ENCODE peak calls at places on chromosomes 1 and 21, in seven cellular contexts. One of them, this sample, is unnamed.

GRCh38 chr1:212611000-212611636 is 2.6 kb downstream of the ATF3 start:
- DNase-seq in activated CD4-positive, alpha-beta T cell treated with anti-CD3 and anti-CD28 coated beads for 1 hour: no peak
- DNase-seq in GM04504: no peak
- DNase-seq in MM.1S: no peak
- DNase-seq in left cardiac atrium: no peak
- DNase-seq in psoas muscle: no peak
- DNase-seq in RCC 7860: no peak
- DNase-seq in this sample: no peak

GRCh38 chr1:24643362-24644346 is 552 bp downstream of the SRRM1 start:
- DNase-seq in RCC 7860: no peak
- DNase-seq in GM04504: no peak
- DNase-seq in MM.1S: peak
- DNase-seq in activated CD4-positive, alpha-beta T cell treated with anti-CD3 and anti-CD28 coated beads for 1 hour: no peak
- DNase-seq in psoas muscle: no peak
- DNase-seq in left cardiac atrium: no peak
- DNase-seq in this sample: peak

GRCh38 chr1:107529511-107530149 is 388.8 kb downstream of the NTNG1 start:
- DNase-seq in RCC 7860: peak
- DNase-seq in GM04504: peak
- DNase-seq in psoas muscle: no peak
- DNase-seq in activated CD4-positive, alpha-beta T cell treated with anti-CD3 and anti-CD28 coated beads for 1 hour: no peak
- DNase-seq in MM.1S: peak
- DNase-seq in left cardiac atrium: no peak
- DNase-seq in this sample: peak

GRCh38 chr21:24045775-24046215 is 1561.5 kb downstream of the MRPL39 start:
- DNase-seq in MM.1S: peak
- DNase-seq in psoas muscle: peak
- DNase-seq in activated CD4-positive, alpha-beta T cell treated with anti-CD3 and anti-CD28 coated beads for 1 hour: no peak
- DNase-seq in GM04504: no peak
- DNase-seq in left cardiac atrium: peak
- DNase-seq in RCC 7860: peak
- DNase-seq in this sample: peak

GRCh38 chr1:31460027-31460426 is 47.0 kb downstream of the SERINC2 start:
- DNase-seq in left cardiac atrium: no peak
- DNase-seq in RCC 7860: no peak
- DNase-seq in MM.1S: no peak
- DNase-seq in GM04504: no peak
- DNase-seq in activated CD4-positive, alpha-beta T cell treated with anti-CD3 and anti-CD28 coated beads for 1 hour: no peak
- DNase-seq in psoas muscle: no peak
- DNase-seq in this sample: peak

GRCh38 chr1:939511-940107 is 15.9 kb downstream of the SAMD11 start:
- DNase-seq in activated CD4-positive, alpha-beta T cell treated with anti-CD3 and anti-CD28 coated beads for 1 hour: no peak
- DNase-seq in GM04504: no peak
- DNase-seq in RCC 7860: peak
- DNase-seq in psoas muscle: no peak
- DNase-seq in MM.1S: no peak
- DNase-seq in left cardiac atrium: no peak
- DNase-seq in this sample: no peak

GRCh38 chr1:198107041-198107440 is 49.8 kb upstream of the NEK7 start:
- DNase-seq in left cardiac atrium: no peak
- DNase-seq in MM.1S: no peak
- DNase-seq in activated CD4-positive, alpha-beta T cell treated with anti-CD3 and anti-CD28 coated beads for 1 hour: no peak
- DNase-seq in RCC 7860: peak
- DNase-seq in GM04504: no peak
- DNase-seq in psoas muscle: no peak
- DNase-seq in this sample: peak

GRCh38 chr1:46043491-46044017 is 88.9 kb downstream of the PIK3R3 start:
- DNase-seq in RCC 7860: no peak
- DNase-seq in left cardiac atrium: no peak
- DNase-seq in GM04504: no peak
- DNase-seq in psoas muscle: no peak
- DNase-seq in activated CD4-positive, alpha-beta T cell treated with anti-CD3 and anti-CD28 coated beads for 1 hour: no peak
- DNase-seq in MM.1S: peak
- DNase-seq in this sample: no peak

GRCh38 chr1:223319373-223319772 is 44.6 kb downstream of the SUSD4 start:
- DNase-seq in left cardiac atrium: no peak
- DNase-seq in MM.1S: no peak
- DNase-seq in psoas muscle: no peak
- DNase-seq in activated CD4-positive, alpha-beta T cell treated with anti-CD3 and anti-CD28 coated beads for 1 hour: no peak
- DNase-seq in RCC 7860: no peak
- DNase-seq in GM04504: no peak
- DNase-seq in this sample: no peak

GRCh38 chr1:231106347-231106746 is 55.5 kb upstream of the TRIM67 start:
- DNase-seq in activated CD4-positive, alpha-beta T cell treated with anti-CD3 and anti-CD28 coated beads for 1 hour: no peak
- DNase-seq in psoas muscle: no peak
- DNase-seq in MM.1S: no peak
- DNase-seq in left cardiac atrium: no peak
- DNase-seq in RCC 7860: peak
- DNase-seq in GM04504: peak
- DNase-seq in this sample: peak

GRCh38 chr1:54709547-54710292 is 5.9 kb upstream of the TTC4 start:
- DNase-seq in RCC 7860: no peak
- DNase-seq in activated CD4-positive, alpha-beta T cell treated with anti-CD3 and anti-CD28 coated beads for 1 hour: no peak
- DNase-seq in GM04504: no peak
- DNase-seq in left cardiac atrium: no peak
- DNase-seq in psoas muscle: no peak
- DNase-seq in MM.1S: no peak
- DNase-seq in this sample: no peak

GRCh38 chr21:22791986-22792560 is 1793.9 kb downstream of the NCAM2 start:
- DNase-seq in psoas muscle: no peak
- DNase-seq in GM04504: peak
- DNase-seq in activated CD4-positive, alpha-beta T cell treated with anti-CD3 and anti-CD28 coated beads for 1 hour: no peak
- DNase-seq in left cardiac atrium: no peak
- DNase-seq in MM.1S: peak
- DNase-seq in RCC 7860: no peak
- DNase-seq in this sample: peak

GRCh38 chr1:214632091-214632490 is 29.1 kb downstream of the CENPF start:
- DNase-seq in MM.1S: peak
- DNase-seq in activated CD4-positive, alpha-beta T cell treated with anti-CD3 and anti-CD28 coated beads for 1 hour: no peak
- DNase-seq in psoas muscle: no peak
- DNase-seq in left cardiac atrium: no peak
- DNase-seq in RCC 7860: no peak
- DNase-seq in GM04504: no peak
- DNase-seq in this sample: no peak

GRCh38 chr1:42957880-42958487 is 684 bp downstream of the SLC2A1 start:
- DNase-seq in RCC 7860: no peak
- DNase-seq in MM.1S: peak
- DNase-seq in left cardiac atrium: peak
- DNase-seq in GM04504: no peak
- DNase-seq in activated CD4-positive, alpha-beta T cell treated with anti-CD3 and anti-CD28 coated beads for 1 hour: peak
- DNase-seq in psoas muscle: peak
- DNase-seq in this sample: no peak

GRCh38 chr1:201456499-201457309 is 12.3 kb downstream of the PHLDA3 start:
- DNase-seq in GM04504: peak
- DNase-seq in MM.1S: no peak
- DNase-seq in left cardiac atrium: peak
- DNase-seq in psoas muscle: peak
- DNase-seq in RCC 7860: peak
- DNase-seq in activated CD4-positive, alpha-beta T cell treated with anti-CD3 and anti-CD28 coated beads for 1 hour: no peak
- DNase-seq in this sample: peak

GRCh38 chr1:23682946-23683345 is 8.7 kb upstream of the RPL11 start:
- DNase-seq in MM.1S: no peak
- DNase-seq in psoas muscle: no peak
- DNase-seq in GM04504: no peak
- DNase-seq in RCC 7860: no peak
- DNase-seq in activated CD4-positive, alpha-beta T cell treated with anti-CD3 and anti-CD28 coated beads for 1 hour: no peak
- DNase-seq in left cardiac atrium: no peak
- DNase-seq in this sample: no peak

GRCh38 chr1:53410100-53410541 is 49.1 kb upstream of the DMRTB1 start:
- DNase-seq in MM.1S: no peak
- DNase-seq in activated CD4-positive, alpha-beta T cell treated with anti-CD3 and anti-CD28 coated beads for 1 hour: no peak
- DNase-seq in left cardiac atrium: no peak
- DNase-seq in psoas muscle: no peak
- DNase-seq in RCC 7860: peak
- DNase-seq in GM04504: no peak
- DNase-seq in this sample: peak

GRCh38 chr1:87586501-87586900 is 257.8 kb downstream of the LMO4 start:
- DNase-seq in psoas muscle: no peak
- DNase-seq in MM.1S: no peak
- DNase-seq in left cardiac atrium: no peak
- DNase-seq in activated CD4-positive, alpha-beta T cell treated with anti-CD3 and anti-CD28 coated beads for 1 hour: no peak
- DNase-seq in RCC 7860: no peak
- DNase-seq in GM04504: no peak
- DNase-seq in this sample: no peak

GRCh38 chr1:12258272-12258671 is 28.4 kb downstream of the VPS13D start:
- DNase-seq in activated CD4-positive, alpha-beta T cell treated with anti-CD3 and anti-CD28 coated beads for 1 hour: no peak
- DNase-seq in left cardiac atrium: no peak
- DNase-seq in psoas muscle: no peak
- DNase-seq in GM04504: no peak
- DNase-seq in MM.1S: no peak
- DNase-seq in RCC 7860: no peak
- DNase-seq in this sample: no peak

GRCh38 chr1:12344611-12345299 is 114.9 kb downstream of the VPS13D start:
- DNase-seq in RCC 7860: no peak
- DNase-seq in activated CD4-positive, alpha-beta T cell treated with anti-CD3 and anti-CD28 coated beads for 1 hour: no peak
- DNase-seq in MM.1S: no peak
- DNase-seq in GM04504: no peak
- DNase-seq in left cardiac atrium: peak
- DNase-seq in psoas muscle: no peak
- DNase-seq in this sample: no peak

GRCh38 chr1:30042438-30043147 is 680.8 kb downstream of the MATN1 start:
- DNase-seq in activated CD4-positive, alpha-beta T cell treated with anti-CD3 and anti-CD28 coated beads for 1 hour: no peak
- DNase-seq in psoas muscle: no peak
- DNase-seq in MM.1S: no peak
- DNase-seq in RCC 7860: no peak
- DNase-seq in GM04504: no peak
- DNase-seq in left cardiac atrium: no peak
- DNase-seq in this sample: no peak

GRCh38 chr1:84693009-84693408 is 2.7 kb upstream of the SSX2IP start:
- DNase-seq in GM04504: no peak
- DNase-seq in RCC 7860: no peak
- DNase-seq in left cardiac atrium: no peak
- DNase-seq in MM.1S: peak
- DNase-seq in activated CD4-positive, alpha-beta T cell treated with anti-CD3 and anti-CD28 coated beads for 1 hour: no peak
- DNase-seq in psoas muscle: no peak
- DNase-seq in this sample: no peak

GRCh38 chr21:28338906-28339305 is 653.8 kb downstream of the LTN1 start:
- DNase-seq in left cardiac atrium: no peak
- DNase-seq in MM.1S: no peak
- DNase-seq in psoas muscle: no peak
- DNase-seq in RCC 7860: no peak
- DNase-seq in activated CD4-positive, alpha-beta T cell treated with anti-CD3 and anti-CD28 coated beads for 1 hour: no peak
- DNase-seq in GM04504: no peak
- DNase-seq in this sample: no peak

GRCh38 chr1:229129306-229130027 is 141.4 kb upstream of the RAB4A start:
- DNase-seq in psoas muscle: no peak
- DNase-seq in RCC 7860: no peak
- DNase-seq in activated CD4-positive, alpha-beta T cell treated with anti-CD3 and anti-CD28 coated beads for 1 hour: no peak
- DNase-seq in GM04504: no peak
- DNase-seq in left cardiac atrium: no peak
- DNase-seq in MM.1S: no peak
- DNase-seq in this sample: no peak

GRCh38 chr1:212457740-212458338 is 25.1 kb downstream of the NENF start:
- DNase-seq in activated CD4-positive, alpha-beta T cell treated with anti-CD3 and anti-CD28 coated beads for 1 hour: peak
- DNase-seq in psoas muscle: no peak
- DNase-seq in left cardiac atrium: no peak
- DNase-seq in GM04504: no peak
- DNase-seq in RCC 7860: peak
- DNase-seq in MM.1S: peak
- DNase-seq in this sample: peak

GRCh38 chr1:185670187-185670627 is 64.0 kb upstream of the HMCN1 start:
- DNase-seq in activated CD4-positive, alpha-beta T cell treated with anti-CD3 and anti-CD28 coated beads for 1 hour: peak
- DNase-seq in MM.1S: peak
- DNase-seq in RCC 7860: no peak
- DNase-seq in left cardiac atrium: peak
- DNase-seq in psoas muscle: no peak
- DNase-seq in GM04504: no peak
- DNase-seq in this sample: peak

GRCh38 chr1:27331922-27332321 is 9.9 kb upstream of the SYTL1 start:
- DNase-seq in left cardiac atrium: no peak
- DNase-seq in RCC 7860: no peak
- DNase-seq in activated CD4-positive, alpha-beta T cell treated with anti-CD3 and anti-CD28 coated beads for 1 hour: no peak
- DNase-seq in GM04504: no peak
- DNase-seq in psoas muscle: no peak
- DNase-seq in MM.1S: no peak
- DNase-seq in this sample: no peak

GRCh38 chr1:1597275-1597930 is 2.5 kb downstream of the FNDC10 start:
- DNase-seq in psoas muscle: no peak
- DNase-seq in MM.1S: no peak
- DNase-seq in activated CD4-positive, alpha-beta T cell treated with anti-CD3 and anti-CD28 coated beads for 1 hour: no peak
- DNase-seq in left cardiac atrium: no peak
- DNase-seq in GM04504: no peak
- DNase-seq in RCC 7860: peak
- DNase-seq in this sample: peak

GRCh38 chr1:188128761-188129160 is 1300.0 kb downstream of the PLA2G4A start:
- DNase-seq in MM.1S: peak
- DNase-seq in RCC 7860: no peak
- DNase-seq in left cardiac atrium: no peak
- DNase-seq in activated CD4-positive, alpha-beta T cell treated with anti-CD3 and anti-CD28 coated beads for 1 hour: no peak
- DNase-seq in psoas muscle: no peak
- DNase-seq in GM04504: no peak
- DNase-seq in this sample: peak

GRCh38 chr1:246002725-246003441 is 504.2 kb downstream of the SMYD3 start:
- DNase-seq in GM04504: peak
- DNase-seq in activated CD4-positive, alpha-beta T cell treated with anti-CD3 and anti-CD28 coated beads for 1 hour: peak
- DNase-seq in MM.1S: peak
- DNase-seq in RCC 7860: peak
- DNase-seq in psoas muscle: peak
- DNase-seq in left cardiac atrium: peak
- DNase-seq in this sample: peak

GRCh38 chr1:91589438-91589837 is 88.8 kb downstream of the CDC7 start:
- DNase-seq in MM.1S: no peak
- DNase-seq in psoas muscle: no peak
- DNase-seq in GM04504: no peak
- DNase-seq in RCC 7860: no peak
- DNase-seq in left cardiac atrium: no peak
- DNase-seq in activated CD4-positive, alpha-beta T cell treated with anti-CD3 and anti-CD28 coated beads for 1 hour: no peak
- DNase-seq in this sample: no peak

GRCh38 chr1:76185207-76185606 is 110.7 kb downstream of the ST6GALNAC3 start:
- DNase-seq in activated CD4-positive, alpha-beta T cell treated with anti-CD3 and anti-CD28 coated beads for 1 hour: no peak
- DNase-seq in left cardiac atrium: no peak
- DNase-seq in psoas muscle: no peak
- DNase-seq in RCC 7860: no peak
- DNase-seq in GM04504: no peak
- DNase-seq in MM.1S: no peak
- DNase-seq in this sample: no peak

GRCh38 chr1:236982380-236982779 is 21.9 kb downstream of the MT1HL1 start:
- DNase-seq in RCC 7860: no peak
- DNase-seq in GM04504: no peak
- DNase-seq in MM.1S: no peak
- DNase-seq in psoas muscle: no peak
- DNase-seq in activated CD4-positive, alpha-beta T cell treated with anti-CD3 and anti-CD28 coated beads for 1 hour: no peak
- DNase-seq in left cardiac atrium: no peak
- DNase-seq in this sample: no peak

GRCh38 chr1:244050835-244051444 is at the start of gene ZBTB18:
- DNase-seq in psoas muscle: no peak
- DNase-seq in RCC 7860: peak
- DNase-seq in MM.1S: no peak
- DNase-seq in activated CD4-positive, alpha-beta T cell treated with anti-CD3 and anti-CD28 coated beads for 1 hour: no peak
- DNase-seq in GM04504: peak
- DNase-seq in left cardiac atrium: no peak
- DNase-seq in this sample: peak

GRCh38 chr1:164604541-164604940 is 45.6 kb downstream of the PBX1 start:
- DNase-seq in activated CD4-positive, alpha-beta T cell treated with anti-CD3 and anti-CD28 coated beads for 1 hour: no peak
- DNase-seq in psoas muscle: no peak
- DNase-seq in GM04504: peak
- DNase-seq in left cardiac atrium: no peak
- DNase-seq in MM.1S: no peak
- DNase-seq in RCC 7860: no peak
- DNase-seq in this sample: peak

GRCh38 chr1:78145105-78145580 is 99.4 kb downstream of the GIPC2 start:
- DNase-seq in MM.1S: peak
- DNase-seq in left cardiac atrium: peak
- DNase-seq in activated CD4-positive, alpha-beta T cell treated with anti-CD3 and anti-CD28 coated beads for 1 hour: no peak
- DNase-seq in GM04504: peak
- DNase-seq in RCC 7860: peak
- DNase-seq in psoas muscle: peak
- DNase-seq in this sample: peak

GRCh38 chr1:94617139-94617805 is 75.7 kb upstream of the F3 start:
- DNase-seq in MM.1S: no peak
- DNase-seq in psoas muscle: no peak
- DNase-seq in RCC 7860: peak
- DNase-seq in GM04504: peak
- DNase-seq in left cardiac atrium: no peak
- DNase-seq in activated CD4-positive, alpha-beta T cell treated with anti-CD3 and anti-CD28 coated beads for 1 hour: no peak
- DNase-seq in this sample: peak

GRCh38 chr1:43446388-43446740 is 7.4 kb downstream of the HYI start:
- DNase-seq in MM.1S: no peak
- DNase-seq in psoas muscle: peak
- DNase-seq in RCC 7860: no peak
- DNase-seq in GM04504: no peak
- DNase-seq in activated CD4-positive, alpha-beta T cell treated with anti-CD3 and anti-CD28 coated beads for 1 hour: no peak
- DNase-seq in left cardiac atrium: no peak
- DNase-seq in this sample: no peak

This sample was measured in A172.